ENCODE peak calls at places on chromosome 1, in four cellular contexts. H is nucleus accumbens; V is DMS53; Z is effector CD4-positive, alpha-beta T cell. Y is an unnamed sample.

GRCh38 chr1:95309031-95309459 is 75.0 kb downstream of the RWDD3 start:
- DNase-seq in Z (no peak), V (peak; percentile 92), H (peak; percentile 35), Y (no peak)

GRCh38 chr1:115669002-115669673 is 27.4 kb downstream of the VANGL1 start:
- DNase-seq in V (peak; percentile 40), Z (no peak), H (no peak), Y (no peak)

GRCh38 chr1:205161071-205161470 is 39.3 kb upstream of the RBBP5 start:
- DNase-seq in Z (no peak), V (no peak), H (no peak), Y (no peak)

GRCh38 chr1:6287431-6287886 is 26.6 kb upstream of the GPR153 start:
- DNase-seq in Z (no peak), H (peak; percentile 56), V (no peak), Y (no peak)

GRCh38 chr1:37176269-37176668 is 142.0 kb upstream of the GRIK3 start:
- DNase-seq in V (no peak), Z (no peak), H (no peak), Y (no peak)

GRCh38 chr1:59474496-59474895 is 177.6 kb downstream of the FGGY start:
- DNase-seq in Z (no peak), H (no peak), V (peak; percentile 62), Y (no peak)

GRCh38 chr1:26373281-26373680 is 731 bp upstream of the ZNF683 start:
- DNase-seq in Z (no peak), H (no peak), V (no peak), Y (no peak)

GRCh38 chr1:91920001-91920400 is 29.2 kb upstream of the BRDT start:
- DNase-seq in V (no peak), H (no peak), Z (no peak), Y (no peak)

GRCh38 chr1:167795810-167796740 is 74.3 kb downstream of the MPZL1 start:
- DNase-seq in H (no peak), Z (no peak), V (no peak), Y (no peak)

GRCh38 chr1:67645495-67646144 is 39.4 kb upstream of the GADD45A start:
- DNase-seq in Z (no peak), H (no peak), V (peak; percentile 86), Y (peak; percentile 72)

GRCh38 chr1:203625623-203626189 is 926 bp upstream of the ATP2B4 start:
- DNase-seq in H (peak; percentile 49), V (peak; percentile 74), Z (peak; percentile 53), Y (no peak)

GRCh38 chr1:218344814-218345672 is at the start of gene TGFB2:
- DNase-seq in V (peak; percentile 90), H (peak; percentile 46), Z (no peak), Y (no peak)

GRCh38 chr1:67350783-67351182 is 43.1 kb downstream of the IL12RB2 start:
- DNase-seq in Z (no peak), H (no peak), V (no peak), Y (no peak)

GRCh38 chr1:93605812-93606512 is 75.7 kb downstream of the BCAR3 start:
- DNase-seq in Z (no peak), V (peak; percentile 43), H (peak; percentile 33), Y (no peak)

GRCh38 chr1:67618285-67619018 is 66.5 kb upstream of the GADD45A start:
- DNase-seq in V (peak; percentile 84), Z (no peak), H (peak; percentile 53), Y (peak; percentile 54)

GRCh38 chr1:77975907-77976306 is 3.0 kb downstream of the FUBP1 start:
- DNase-seq in Z (no peak), V (no peak), H (no peak), Y (no peak)

GRCh38 chr1:39544327-39544726 is 32.3 kb downstream of the PABPC4 start:
- DNase-seq in H (no peak), V (peak; percentile 33), Z (no peak), Y (no peak)

GRCh38 chr1:182962554-182963115 is 9.7 kb upstream of the SHCBP1L start:
- DNase-seq in H (peak; percentile 33), V (peak; percentile 93), Z (no peak), Y (peak; percentile 81)

GRCh38 chr1:11671205-11671543 is 7.2 kb downstream of the FBXO6 start:
- DNase-seq in H (no peak), V (no peak), Z (no peak), Y (no peak)

GRCh38 chr1:215890438-215890837 is 323.3 kb downstream of the KCTD3 start:
- DNase-seq in H (no peak), Z (no peak), V (no peak), Y (no peak)

GRCh38 chr1:9858293-9859035 is 34.7 kb upstream of the CLSTN1 start:
- DNase-seq in H (no peak), Z (no peak), V (no peak), Y (no peak)

GRCh38 chr1:66542811-66543767 is 9.1 kb downstream of the SGIP1 start:
- DNase-seq in Z (no peak), H (peak; percentile 25), V (peak; percentile 100), Y (peak; percentile 83)

GRCh38 chr1:227304665-227305064 is 13.6 kb downstream of the CDC42BPA start:
- DNase-seq in Z (no peak), H (no peak), V (no peak), Y (no peak)

GRCh38 chr1:23354260-23354659 is 10.2 kb upstream of the HNRNPR start:
- DNase-seq in Z (no peak), V (no peak), H (no peak), Y (no peak)

GRCh38 chr1:150572918-150573647 is 6.3 kb downstream of the MCL1 start:
- DNase-seq in H (no peak), Z (no peak), V (peak; percentile 39), Y (no peak)

GRCh38 chr1:100443739-100444571 is 91.6 kb downstream of the CDC14A start:
- DNase-seq in V (no peak), Z (peak; percentile 9), H (no peak), Y (no peak)

GRCh38 chr1:112399456-112399855 is 3.4 kb downstream of the CTTNBP2NL start:
- DNase-seq in V (no peak), H (no peak), Z (no peak), Y (no peak)

GRCh38 chr1:230643887-230644286 is 1.6 kb downstream of the COG2 start:
- DNase-seq in H (no peak), Z (no peak), V (no peak), Y (peak; percentile 37)

GRCh38 chr1:15680614-15681345 is 3.3 kb upstream of the PLEKHM2 start:
- DNase-seq in V (no peak), H (no peak), Z (no peak), Y (no peak)

GRCh38 chr1:198125995-198126758 is 30.6 kb upstream of the NEK7 start:
- DNase-seq in H (no peak), Z (no peak), V (peak; percentile 5), Y (no peak)